ENCODE peak calls at places on chromosomes 1 and 21, in nine cellular contexts. Z is NCI-H345; F is NCI-H1048; W is stimulated activated CD4-positive, alpha-beta T cell treated with anti-CD3 and anti-CD28 coated beads, Interleukin-2, amount 100 ng/mL, for 24 hours; L is brain microvascular endothelial cell; U is AG08395; I is activated T-helper 1 cell treated with anti-CD3 and anti-CD28 coated beads, Interleukin-2, amount 50 U/mL, for 16 hours; J is testis; A is DMS79. Q is an unnamed sample.

GRCh38 chr1:106768501-106768900 is 288.0 kb upstream of the PRMT6 start:
- DNase-seq in F (no peak), L (peak), Z (no peak), W (no peak), I (no peak), A (no peak), U (no peak), J (no peak), Q (peak)

GRCh38 chr1:109636201-109636952 is 16.7 kb downstream of the AMPD2 start:
- DNase-seq in I (no peak), A (no peak), Z (no peak), F (no peak), W (no peak), J (no peak), L (peak), U (peak), Q (peak)

GRCh38 chr1:153597206-153597605 is 15.7 kb downstream of the S100A16 start:
- DNase-seq in L (peak), I (no peak), Z (no peak), W (peak), J (no peak), A (no peak), U (peak), F (no peak), Q (peak)

GRCh38 chr1:44131411-44131810 is 10.0 kb downstream of the KLF18 start:
- DNase-seq in F (no peak), Z (no peak), W (no peak), A (no peak), I (no peak), L (no peak), U (no peak), J (no peak), Q (no peak)

GRCh38 chr1:229714964-229715603 is 89.0 kb downstream of the URB2 start:
- DNase-seq in W (peak), F (peak), J (no peak), L (no peak), Z (no peak), U (no peak), A (no peak), I (no peak), Q (peak)

GRCh38 chr1:114040273-114041043 is 61.2 kb downstream of the OLFML3 start:
- DNase-seq in J (no peak), L (no peak), A (no peak), W (no peak), F (no peak), I (no peak), U (peak), Z (no peak), Q (no peak)

GRCh38 chr1:246214708-246215504 is 292.2 kb downstream of the SMYD3 start:
- DNase-seq in A (no peak), Z (peak), W (no peak), L (peak), I (no peak), F (no peak), U (peak), J (no peak), Q (peak)

GRCh38 chr21:44734026-44734745 is 22.8 kb upstream of the TSPEAR start:
- DNase-seq in A (no peak), J (no peak), F (no peak), I (no peak), L (no peak), Z (no peak), W (no peak), U (no peak), Q (no peak)

GRCh38 chr1:205658943-205659581 is 21.2 kb downstream of the SLC45A3 start:
- DNase-seq in F (peak), L (peak), I (peak), J (peak), Z (peak), U (peak), A (peak), W (peak), Q (peak)

GRCh38 chr1:184929711-184930202 is 44.6 kb downstream of the NIBAN1 start:
- DNase-seq in L (no peak), F (no peak), A (peak), J (no peak), Z (peak), U (no peak), W (no peak), I (no peak), Q (no peak)

GRCh38 chr1:233480198-233480597 is 133.7 kb upstream of the KCNK1 start:
- DNase-seq in Z (no peak), I (no peak), U (no peak), A (no peak), J (no peak), F (no peak), W (no peak), L (no peak), Q (no peak)

GRCh38 chr1:221810406-221810805 is 68.5 kb upstream of the DUSP10 start:
- DNase-seq in W (no peak), Z (no peak), A (no peak), J (no peak), U (peak), L (peak), I (no peak), F (no peak), Q (peak)

Q was measured in ELR.